ENCODE peak calls at places on chromosomes 5 and 9, in eight cellular contexts. I is BE2C; A is fibroblast of the conjunctiva; V is psoas muscle; U is NCI-H2227 treated with DMSO at 0.1 percent for 48 hours; S is iris pigment epithelial cell; M is stimulated activated CD4-positive, alpha-beta T cell treated with anti-CD3 and anti-CD28 coated beads, Interleukin-2, amount 100 ng/mL, for 24 hours; K is NCI-H774. T is an unnamed sample.

GRCh38 chr9:131277673-131278420 is 1.5 kb upstream of the FAM78A start:
- DNase-seq in M (peak; percentile 75), S (peak; percentile 87), V (peak; percentile 87), K (peak; percentile 81), U (peak; percentile 69), A (peak; percentile 39), I (peak; percentile 93), T (no peak)

GRCh38 chr9:107919263-107919662 is 429.7 kb upstream of the KLF4 start:
- DNase-seq in I (no peak), M (no peak), S (no peak), U (no peak), V (no peak), K (no peak), A (no peak), T (no peak)

GRCh38 chr9:129146441-129146933 is 31.6 kb downstream of the IER5L start:
- DNase-seq in I (no peak), V (no peak), A (peak; percentile 85), U (no peak), M (no peak), S (peak; percentile 35), K (no peak), T (no peak)

GRCh38 chr9:113293285-113293874 is 9.8 kb downstream of the RNF183 start:
- DNase-seq in A (peak; percentile 78), I (no peak), U (no peak), S (peak; percentile 47), M (no peak), V (no peak), K (no peak), T (no peak)

GRCh38 chr5:14665110-14665822 is 748 bp downstream of the OTULIN start:
- DNase-seq in V (no peak), S (no peak), I (peak; percentile 18), U (peak; percentile 14), M (peak; percentile 35), A (no peak), K (no peak), T (no peak)

GRCh38 chr9:77166193-77166592 is 11.1 kb upstream of the VPS13A start:
- DNase-seq in V (no peak), K (no peak), M (no peak), A (no peak), I (no peak), S (no peak), U (no peak), T (no peak)

GRCh38 chr5:172835246-172836030 is 1.4 kb downstream of the ERGIC1 start:
- DNase-seq in V (no peak), K (no peak), I (no peak), S (peak; percentile 45), U (no peak), M (no peak), A (no peak), T (no peak)

GRCh38 chr5:141493500-141494422 is 4.9 kb downstream of the PCDHGC5 start:
- DNase-seq in K (no peak), V (no peak), I (no peak), A (no peak), M (no peak), S (no peak), U (no peak), T (no peak)

GRCh38 chr5:170591055-170591454 is 87.2 kb downstream of the KCNIP1 start:
- DNase-seq in K (no peak), M (no peak), A (no peak), S (no peak), U (no peak), V (no peak), I (no peak), T (no peak)

GRCh38 chr9:84146893-84147705 is 166.5 kb downstream of the RMI1 start:
- DNase-seq in U (no peak), M (no peak), V (no peak), S (no peak), K (no peak), A (no peak), I (no peak), T (no peak)

GRCh38 chr9:115855458-115856133 is 298.0 kb upstream of the PAPPA start:
- DNase-seq in A (no peak), M (no peak), I (no peak), U (no peak), K (no peak), V (no peak), S (peak; percentile 15), T (no peak)

GRCh38 chr9:90044263-90044662 is 439.5 kb downstream of the GADD45G start:
- DNase-seq in V (no peak), A (no peak), U (no peak), I (no peak), K (peak; percentile 83), M (no peak), S (no peak), T (no peak)

GRCh38 chr5:23727271-23727670 is 219.9 kb downstream of the PRDM9 start:
- DNase-seq in I (no peak), K (peak; percentile 93), U (peak; percentile 5), V (no peak), S (no peak), M (no peak), A (no peak), T (no peak)

GRCh38 chr5:144205141-144205551 is 34.5 kb downstream of the KCTD16 start:
- DNase-seq in A (no peak), U (peak; percentile 23), S (no peak), M (no peak), K (no peak), V (peak; percentile 17), I (peak; percentile 32), T (no peak)

GRCh38 chr5:36657563-36657995 is 51.2 kb downstream of the SLC1A3 start:
- DNase-seq in V (peak; percentile 48), S (peak; percentile 99), U (no peak), A (peak; percentile 99), M (no peak), I (no peak), K (no peak), T (peak; percentile 14)

GRCh38 chr9:81804306-81804705 is 115.0 kb upstream of the TLE1 start:
- DNase-seq in M (no peak), A (no peak), I (no peak), S (no peak), U (no peak), V (no peak), K (no peak), T (no peak)

GRCh38 chr9:136614372-136614922 is 48.3 kb upstream of the EGFL7 start:
- DNase-seq in I (no peak), S (peak; percentile 66), M (no peak), U (no peak), K (no peak), V (no peak), A (peak; percentile 12), T (no peak)

GRCh38 chr9:95857122-95857521 is 18.4 kb upstream of the ERCC6L2 start:
- DNase-seq in M (no peak), K (no peak), I (peak; percentile 85), U (no peak), A (peak; percentile 93), S (peak; percentile 96), V (no peak), T (no peak)

GRCh38 chr9:128920381-128921058 is at the start of gene PHYHD1:
- DNase-seq in V (peak; percentile 63), K (no peak), I (peak; percentile 39), U (no peak), A (peak; percentile 60), M (no peak), S (peak; percentile 41), T (no peak)

GRCh38 chr5:142425286-142426065 is 100.7 kb upstream of the SPRY4 start:
- DNase-seq in S (peak; percentile 65), M (no peak), A (no peak), I (no peak), U (no peak), V (no peak), K (no peak), T (no peak)

GRCh38 chr5:173441053-173441628 is 112.9 kb upstream of the STC2 start:
- DNase-seq in I (no peak), U (no peak), M (no peak), K (no peak), S (no peak), V (no peak), A (no peak), T (no peak)

GRCh38 chr5:40401965-40402364 is 277.8 kb upstream of the PTGER4 start:
- DNase-seq in S (peak; percentile 82), M (peak; percentile 50), V (no peak), U (no peak), K (no peak), I (no peak), A (no peak), T (no peak)

GRCh38 chr9:31916591-31917223 is 467.7 kb upstream of the ACO1 start:
- DNase-seq in S (no peak), A (no peak), M (no peak), V (no peak), U (no peak), I (no peak), K (no peak), T (no peak)

GRCh38 chr9:85416720-85417119 is 325.0 kb downstream of the AGTPBP1 start:
- DNase-seq in I (no peak), U (no peak), K (no peak), M (no peak), S (no peak), V (no peak), A (no peak), T (no peak)

GRCh38 chr5:86881493-86882090 is 263.9 kb downstream of the COX7C start:
- DNase-seq in I (no peak), A (no peak), V (no peak), U (no peak), K (no peak), M (no peak), S (no peak), T (no peak)

GRCh38 chr9:136856078-136856474 is 3.9 kb downstream of the MAMDC4 start:
- DNase-seq in K (no peak), I (no peak), S (no peak), M (no peak), U (no peak), V (no peak), A (no peak), T (no peak)

GRCh38 chr5:35159370-35159742 is 70.9 kb downstream of the PRLR start:
- DNase-seq in S (no peak), U (no peak), I (no peak), V (no peak), K (no peak), M (no peak), A (no peak), T (no peak)

GRCh38 chr9:13863112-13863511 is 450.8 kb downstream of the NFIB start:
- DNase-seq in I (no peak), S (no peak), M (no peak), K (no peak), V (peak; percentile 46), A (peak; percentile 9), U (no peak), T (no peak)

GRCh38 chr9:71909887-71910601 is 949 bp downstream of the ABHD17B start:
- DNase-seq in S (peak; percentile 39), U (peak; percentile 30), M (peak; percentile 63), K (peak; percentile 22), A (peak; percentile 5), I (peak; percentile 73), V (peak; percentile 66), T (no peak)

GRCh38 chr5:168047669-168048111 is 243.8 kb upstream of the WWC1 start:
- DNase-seq in S (no peak), U (no peak), I (peak; percentile 24), K (no peak), V (no peak), M (no peak), A (no peak), T (no peak)

GRCh38 chr5:170896779-170897178 is 35.0 kb downstream of the RANBP17 start:
- DNase-seq in U (no peak), V (no peak), I (peak; percentile 31), M (no peak), A (no peak), K (no peak), S (peak; percentile 78), T (no peak)

GRCh38 chr5:95449460-95449859 is 58.3 kb downstream of the FAM81B start:
- DNase-seq in U (no peak), M (no peak), S (peak; percentile 22), I (no peak), K (no peak), A (no peak), V (no peak), T (no peak)

GRCh38 chr9:134757206-134757975 is 115.8 kb downstream of the COL5A1 start:
- DNase-seq in M (no peak), U (no peak), V (no peak), S (no peak), A (no peak), I (no peak), K (no peak), T (no peak)

GRCh38 chr5:43421450-43422133 is 9.4 kb upstream of the CCL28 start:
- DNase-seq in A (no peak), M (no peak), S (no peak), U (no peak), I (no peak), K (no peak), V (no peak), T (no peak)

T was measured in esophagus squamous epithelium.